ENCODE peak calls at places on chromosome 20, in ten cellular contexts. A, N, M, P, X, T, L, S, C and W are unnamed samples.

GRCh38 chr20:62122659-62123449 is 579 bp downstream of the LSM14B start:
- DNase-seq in A (peak; percentile 16), N (peak; percentile 28), M (no peak), P (peak; percentile 74), X (peak; percentile 55), T (no peak), L (no peak), S (peak; percentile 83), C (peak; percentile 64), W (no peak)

GRCh38 chr20:32285621-32286334 is 8.3 kb downstream of the KIF3B start:
- DNase-seq in A (peak; percentile 48), N (peak; percentile 57), M (no peak), P (no peak), X (no peak), T (no peak), L (no peak), S (no peak), C (peak; percentile 40), W (no peak)

GRCh38 chr20:41150664-41151063 is 13.3 kb downstream of the PLCG1 start:
- DNase-seq in A (no peak), N (no peak), M (no peak), P (no peak), X (no peak), T (peak; percentile 11), L (peak; percentile 42), S (no peak), C (no peak), W (no peak)

GRCh38 chr20:54643761-54644160 is 168.4 kb downstream of the DOK5 start:
- DNase-seq in A (no peak), N (peak; percentile 91), M (no peak), P (no peak), X (no peak), T (no peak), L (no peak), S (no peak), C (no peak), W (no peak)

GRCh38 chr20:33005132-33005566 is 916 bp upstream of the SUN5 start:
- DNase-seq in A (no peak), N (peak; percentile 12), M (no peak), P (no peak), X (no peak), T (no peak), L (peak; percentile 76), S (no peak), C (no peak), W (peak; percentile 43)

GRCh38 chr20:717817-718216 is 42.2 kb upstream of the SCRT2 start:
- DNase-seq in A (no peak), N (no peak), M (no peak), P (no peak), X (no peak), T (peak; percentile 55), L (no peak), S (no peak), C (no peak), W (no peak)

GRCh38 chr20:25223179-25223661 is 24.7 kb upstream of the PYGB start:
- DNase-seq in A (peak; percentile 87), N (peak; percentile 88), M (peak; percentile 78), P (peak; percentile 92), X (no peak), T (no peak), L (peak; percentile 97), S (no peak), C (peak; percentile 71), W (no peak)

GRCh38 chr20:50491926-50492634 is 18.1 kb upstream of the PTPN1 start:
- DNase-seq in A (no peak), N (peak; percentile 36), M (no peak), P (peak; percentile 58), X (no peak), T (no peak), L (no peak), S (no peak), C (peak; percentile 79), W (no peak)

GRCh38 chr20:24124951-24125650 is 136.5 kb upstream of the GGTLC1 start:
- DNase-seq in A (peak; percentile 79), N (no peak), M (no peak), P (no peak), X (no peak), T (no peak), L (no peak), S (no peak), C (no peak), W (no peak)

GRCh38 chr20:16098890-16099639 is 474.2 kb downstream of the KIF16B start:
- DNase-seq in A (no peak), N (peak; percentile 6), M (no peak), P (no peak), X (no peak), T (no peak), L (peak; percentile 2), S (no peak), C (no peak), W (no peak)

GRCh38 chr20:13101701-13102100 is 92.9 kb downstream of the SPTLC3 start:
- DNase-seq in A (peak; percentile 49), N (peak; percentile 47), M (no peak), P (no peak), X (no peak), T (no peak), L (no peak), S (no peak), C (no peak), W (no peak)

GRCh38 chr20:32509639-32510066 is 75.5 kb downstream of the NOL4L start:
- DNase-seq in A (peak; percentile 10), N (peak; percentile 35), M (no peak), P (peak; percentile 14), X (peak; percentile 67), T (no peak), L (no peak), S (no peak), C (peak; percentile 47), W (no peak)

DNA sequence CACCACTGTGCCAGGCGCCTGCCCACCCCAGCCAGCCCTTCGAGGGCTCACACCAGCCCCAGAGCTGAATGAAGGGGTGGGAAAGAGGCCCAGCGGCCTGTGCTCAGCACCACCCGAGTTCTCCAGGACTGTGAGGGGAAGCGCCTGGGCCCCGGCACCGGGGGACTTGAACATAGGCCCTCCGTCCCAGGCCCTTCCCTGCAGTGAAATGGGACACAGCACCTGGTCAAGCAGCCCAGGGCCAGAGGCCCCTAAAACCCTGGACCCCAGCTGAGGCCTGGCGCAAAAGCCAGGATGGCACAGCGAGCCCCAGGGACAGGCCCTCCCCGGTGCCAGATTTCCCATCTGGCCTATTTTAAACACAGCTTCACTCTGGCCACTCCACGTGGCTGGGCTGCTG is 4.0 kb downstream of the KCNQ2 start:
- DNase-seq in A (no peak), N (no peak), M (no peak), P (no peak), X (no peak), T (no peak), L (no peak), S (no peak), C (no peak), W (no peak)
- H3K27me3 ChIP-seq in A (peaks cover 24% of the 10 kb centered on the region), N (peaks cover 8% of the 10 kb centered on the region), M (no peaks in the 10 kb centered on the region), P (peaks cover 94% of the 10 kb centered on the region), X (peaks cover 46% of the 10 kb centered on the region), T (peaks cover 66% of the 10 kb centered on the region), L (no peaks in the 10 kb centered on the region), S (peaks cover 17% of the 10 kb centered on the region), C (peaks cover 63% of the 10 kb centered on the region), W (no peaks in the 10 kb centered on the region)

DNA sequence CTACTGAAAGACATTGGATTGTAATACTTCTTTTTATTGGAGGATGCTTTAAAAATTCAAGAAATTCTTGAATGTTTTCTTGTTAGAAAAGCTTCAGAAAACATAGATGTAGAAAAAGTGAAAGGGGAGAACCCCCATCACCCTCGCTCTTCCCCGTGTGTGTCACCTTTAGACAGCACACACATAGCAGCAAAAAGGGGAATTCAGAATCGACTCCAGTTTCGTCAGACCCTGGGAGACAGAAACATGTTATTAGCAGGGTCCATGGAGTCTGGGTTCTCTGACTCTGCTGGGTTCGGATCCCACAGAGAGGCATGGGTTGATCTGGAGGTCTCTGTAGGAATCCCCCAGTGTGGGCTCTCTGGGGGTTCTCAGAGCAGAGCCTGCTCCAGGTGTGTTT is 43.7 kb downstream of the ARHGAP40 start:
- DNase-seq in A (no peak), N (no peak), M (no peak), P (no peak), X (no peak), T (no peak), L (no peak), S (no peak), C (no peak), W (no peak)
- H3K27me3 ChIP-seq in A (peaks cover 3% of the 10 kb centered on the region), N (peaks cover 15% of the 10 kb centered on the region), M (peaks cover 5% of the 10 kb centered on the region), P (no peaks in the 10 kb centered on the region), X (peaks cover 32% of the 10 kb centered on the region), T (peaks cover 30% of the 10 kb centered on the region), L (no peaks in the 10 kb centered on the region), S (peaks cover 6% of the 10 kb centered on the region), C (peaks cover 72% of the 10 kb centered on the region), W (peaks cover 14% of the 10 kb centered on the region)

GRCh38 chr20:59636791-59637370 is 32.5 kb downstream of the PHACTR3 start:
- DNase-seq in A (no peak), N (no peak), M (no peak), P (no peak), X (no peak), T (no peak), L (no peak), S (no peak), C (no peak), W (no peak)
- H3K27me3 ChIP-seq in A (peaks cover 3% of the 10 kb centered on the region), N (no peaks in the 10 kb centered on the region), M (peaks cover 3% of the 10 kb centered on the region), P (peaks cover 66% of the 10 kb centered on the region), X (peaks cover 4% of the 10 kb centered on the region), T (peaks cover 11% of the 10 kb centered on the region), L (no peaks in the 10 kb centered on the region), S (no peaks in the 10 kb centered on the region), C (peaks cover 3% of the 10 kb centered on the region), W (no peaks in the 10 kb centered on the region)

GRCh38 chr20:39190666-39191570 is 228.8 kb downstream of the DHX35 start:
- DNase-seq in A (no peak), N (no peak), M (peak; percentile 73), P (no peak), X (no peak), T (no peak), L (peak; percentile 81), S (no peak), C (no peak), W (no peak)
- H3K27me3 ChIP-seq in A (no peaks in the 10 kb centered on the region), N (no peaks in the 10 kb centered on the region), M (no peaks in the 10 kb centered on the region), P (no peaks in the 10 kb centered on the region), X (no peaks in the 10 kb centered on the region), T (no peaks in the 10 kb centered on the region), L (no peaks in the 10 kb centered on the region), S (no peaks in the 10 kb centered on the region), C (no peaks in the 10 kb centered on the region), W (no peaks in the 10 kb centered on the region)

GRCh38 chr20:17226410-17227198 is at the start of gene PCSK2:
- DNase-seq in A (no peak), N (peak; percentile 20), M (no peak), P (no peak), X (no peak), T (peak; percentile 70), L (peak; percentile 95), S (no peak), C (peak; percentile 12), W (peak; percentile 67)
- H3K27me3 ChIP-seq in A (peaks cover 32% of the 10 kb centered on the region), N (peaks cover 14% of the 10 kb centered on the region), M (peaks cover 14% of the 10 kb centered on the region), P (peaks cover 47% of the 10 kb centered on the region), X (peaks cover 56% of the 10 kb centered on the region), T (peaks cover 49% of the 10 kb centered on the region), L (peaks cover 9% of the 10 kb centered on the region), S (no peaks in the 10 kb centered on the region), C (peaks cover 75% of the 10 kb centered on the region), W (peaks cover 16% of the 10 kb centered on the region)

GRCh38 chr20:35433337-35433736 is 4.7 kb downstream of the GDF5 start:
- DNase-seq in A (no peak), N (no peak), M (no peak), P (no peak), X (no peak), T (no peak), L (no peak), S (no peak), C (no peak), W (no peak)
- H3K27me3 ChIP-seq in A (no peaks in the 10 kb centered on the region), N (no peaks in the 10 kb centered on the region), M (no peaks in the 10 kb centered on the region), P (no peaks in the 10 kb centered on the region), X (no peaks in the 10 kb centered on the region), T (no peaks in the 10 kb centered on the region), L (no peaks in the 10 kb centered on the region), S (no peaks in the 10 kb centered on the region), C (no peaks in the 10 kb centered on the region), W (no peaks in the 10 kb centered on the region)

GRCh38 chr20:51563597-51564332 is 21.2 kb upstream of the NFATC2 start:
- DNase-seq in A (peak; percentile 46), N (peak; percentile 88), M (peak; percentile 51), P (peak; percentile 63), X (peak; percentile 35), T (peak; percentile 51), L (peak; percentile 83), S (peak; percentile 47), C (peak; percentile 38), W (no peak)
- H3K27me3 ChIP-seq in A (peaks cover 11% of the 10 kb centered on the region), N (peaks cover 3% of the 10 kb centered on the region), M (no peaks in the 10 kb centered on the region), P (peaks cover 70% of the 10 kb centered on the region), X (peaks cover 55% of the 10 kb centered on the region), T (peaks cover 58% of the 10 kb centered on the region), L (peaks cover 13% of the 10 kb centered on the region), S (no peaks in the 10 kb centered on the region), C (peaks cover 66% of the 10 kb centered on the region), W (peaks cover 36% of the 10 kb centered on the region)